ENCODE peak calls at places on chromosomes 2 and 18, in four cellular contexts. S is GM12878, R is HepG2, L is K562. T is an unnamed sample. For H3K4me1, the result is how much of the 10 kb centered on the place peaks cover.

GRCh38 chr18:5626130-5626880 is 82.5 kb upstream of the EPB41L3 start:
- DNase-seq in R (no peak), S (no peak), L (no peak), T (no peak)

GRCh38 chr2:200003444-200003843 is 48.1 kb downstream of the MAIP1 start:
- DNase-seq in S (no peak), R (no peak), L (no peak), T (no peak)

GRCh38 chr2:20661981-20662937 is 4.7 kb upstream of the GDF7 start:
- DNase-seq in R (no peak), L (no peak), S (no peak), T (no peak)

GRCh38 chr2:177322801-177323261 is 58.3 kb upstream of the NFE2L2 start:
- DNase-seq in L (no peak), S (no peak), R (no peak), T (peak)

GRCh38 chr2:64649626-64650025 is 4.1 kb downstream of the SERTAD2 start:
- DNase-seq in S (no peak), L (no peak), R (peak), T (no peak)

GRCh38 chr18:47251289-47252120 is at the start of gene SKOR2:
- DNase-seq in L (no peak), R (no peak), S (no peak), T (peak)

GRCh38 chr2:101766871-101767739 is 69.6 kb downstream of the MAP4K4 start:
- DNase-seq in L (no peak), R (peak), S (no peak), T (peak)

GRCh38 chr18:68418881-68419280 is 296.0 kb downstream of the TMX3 start:
- DNase-seq in L (no peak), S (no peak), R (no peak), T (no peak)

GRCh38 chr18:43869451-43870008 is 592.2 kb upstream of the SYT4 start:
- DNase-seq in S (no peak), R (no peak), L (no peak), T (no peak)

GRCh38 chr18:63788447-63789096 is 13.4 kb downstream of the SERPINB7 start:
- DNase-seq in R (no peak), S (no peak), L (no peak), T (no peak)

GRCh38 chr18:79816981-79817606 is 19.4 kb downstream of the KCNG2 start:
- DNase-seq in R (no peak), S (no peak), L (no peak), T (no peak)

GRCh38 chr18:27130029-27130428 is 55.1 kb downstream of the CHST9 start:
- DNase-seq in R (no peak), S (no peak), L (no peak), T (no peak)

GRCh38 chr2:215601990-215602721 is 166.3 kb upstream of the FN1 start:
- DNase-seq in R (no peak), L (no peak), S (no peak), T (no peak)

GRCh38 chr2:155062250-155062985 is 363.9 kb downstream of the KCNJ3 start:
- DNase-seq in R (peak), S (no peak), L (no peak), T (no peak)

GRCh38 chr2:149470046-149470445 is 117.5 kb downstream of the MMADHC start:
- DNase-seq in L (no peak), R (no peak), S (no peak), T (no peak)

GRCh38 chr18:51137051-51137729 is 60.3 kb downstream of the MEX3C start:
- DNase-seq in R (no peak), L (no peak), S (no peak), T (no peak)

GRCh38 chr18:45212186-45213039 is 402.9 kb upstream of the SLC14A2 start:
- DNase-seq in S (peak), L (peak), R (peak), T (peak)
- TF ChIP-seq POLR2AphosphoS5 in S (no peak), L (no peak), R (no peak), T (no peak)

GRCh38 chr2:159546039-159546438 is 70.3 kb downstream of the BAZ2B start:
- DNase-seq in R (no peak), L (no peak), S (no peak), T (no peak)

GRCh38 chr2:159549234-159549633 is 67.1 kb downstream of the BAZ2B start:
- DNase-seq in S (no peak), R (no peak), L (no peak), T (no peak)

GRCh38 chr2:159551811-159552210 is 64.5 kb downstream of the BAZ2B start:
- DNase-seq in S (no peak), R (no peak), L (no peak), T (no peak)

GRCh38 chr2:159545080-159545479 is 71.3 kb downstream of the BAZ2B start:
- DNase-seq in L (no peak), S (no peak), R (no peak), T (no peak)

DNA sequence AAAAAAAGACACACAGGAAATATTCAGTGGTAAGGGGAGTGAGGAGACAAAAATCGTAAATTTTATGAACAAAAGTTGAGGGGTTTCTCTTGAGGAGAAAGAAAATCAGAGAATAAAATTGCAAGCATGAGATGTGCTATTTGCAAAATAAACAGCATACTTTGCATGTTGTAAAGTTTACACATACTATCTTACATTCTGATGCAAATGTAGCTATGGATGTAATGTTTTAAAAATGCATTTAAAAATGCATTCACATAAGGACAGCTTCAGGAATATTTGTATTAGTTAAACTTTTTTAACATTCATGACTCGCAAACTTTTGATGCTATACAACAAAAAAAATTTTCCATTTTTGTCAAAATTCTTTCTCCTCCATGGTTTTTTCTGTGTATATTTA is 69.3 kb downstream of the BAZ2B start:
- DNase-seq in R (no peak), S (no peak), L (no peak), T (no peak)
- TF ChIP-seq JUNB in R (no peak), S (no peak), L (no peak), T (no peak)

DNA sequence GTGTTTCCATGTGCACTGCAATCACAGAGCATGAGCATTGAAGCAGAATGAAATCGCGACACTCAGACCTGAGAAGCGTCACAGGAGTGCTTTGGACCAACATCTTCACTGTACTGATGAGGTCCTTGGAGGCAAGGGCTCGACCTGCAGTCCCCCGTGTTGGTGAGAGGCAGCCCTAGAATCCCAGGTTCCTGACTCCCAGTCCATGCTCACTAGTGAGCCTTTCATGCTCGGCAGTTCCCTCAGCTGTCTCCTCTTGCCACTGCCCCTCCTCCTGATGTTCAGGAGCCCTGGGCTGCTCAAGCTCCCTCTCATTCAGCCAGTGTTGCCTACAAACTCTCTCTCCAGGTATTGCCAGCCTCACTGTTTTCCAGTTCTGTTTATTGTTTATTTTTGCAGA is 291.4 kb downstream of the DYSF start:
- DNase-seq in L (no peak), S (no peak), R (no peak), T (no peak)
- H3K4me1 ChIP-seq in L (half or more), S (under half), R (under half), T (under half)

GRCh38 chr2:26757873-26758789 is 6.0 kb upstream of the SLC35F6 start:
- DNase-seq in S (peak), R (peak), L (no peak), T (peak)
- TF ChIP-seq POLR2AphosphoS5 in S (no peak), R (no peak), L (peak), T (no peak)

GRCh38 chr2:224892574-224893204 is 149.6 kb downstream of the DOCK10 start:
- DNase-seq in S (no peak), R (no peak), L (no peak), T (peak)

GRCh38 chr2:224890407-224890806 is 151.9 kb downstream of the DOCK10 start:
- DNase-seq in R (no peak), L (no peak), S (no peak), T (no peak)

GRCh38 chr2:224893848-224894247 is 148.4 kb downstream of the DOCK10 start:
- DNase-seq in L (no peak), R (no peak), S (no peak), T (no peak)

GRCh38 chr2:224895377-224895776 is 146.9 kb downstream of the DOCK10 start:
- DNase-seq in R (no peak), L (no peak), S (no peak), T (no peak)

DNA sequence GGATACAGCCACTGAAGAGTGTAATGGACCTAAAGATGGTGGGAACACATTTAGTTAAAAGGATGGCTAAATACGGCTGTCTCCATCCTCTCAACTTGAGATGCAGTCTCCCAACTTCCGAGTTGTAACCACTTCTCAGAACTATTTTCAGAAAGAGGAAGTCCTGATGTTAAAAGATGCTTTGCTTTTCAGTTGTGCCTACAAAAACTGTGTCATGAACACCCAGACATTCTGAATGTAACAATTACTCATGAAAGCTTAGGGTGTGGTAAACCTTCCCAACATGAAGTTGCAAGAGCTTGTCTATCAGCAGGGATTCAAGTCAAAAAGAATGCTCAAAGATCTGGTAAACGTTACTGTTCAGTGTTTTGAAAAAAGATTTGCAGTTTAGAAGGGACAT is 147.9 kb downstream of the DOCK10 start:
- DNase-seq in R (no peak), L (no peak), S (peak), T (no peak)
- TF ChIP-seq JUNB in R (no peak), L (no peak), S (no peak), T (no peak)

GRCh38 chr2:183025993-183026392 is 12.3 kb downstream of the NCKAP1 start:
- DNase-seq in L (no peak), S (no peak), R (no peak), T (no peak)

GRCh38 chr2:183029219-183029618 is 9.0 kb downstream of the NCKAP1 start:
- DNase-seq in L (no peak), S (no peak), R (no peak), T (no peak)

GRCh38 chr2:183028108-183028507 is 10.1 kb downstream of the NCKAP1 start:
- DNase-seq in L (no peak), S (no peak), R (no peak), T (no peak)

GRCh38 chr2:183026424-183026823 is 11.8 kb downstream of the NCKAP1 start:
- DNase-seq in R (no peak), L (no peak), S (no peak), T (no peak)

GRCh38 chr2:183027443-183027842 is 10.8 kb downstream of the NCKAP1 start:
- DNase-seq in R (no peak), S (no peak), L (no peak), T (no peak)
- H3K4me1 ChIP-seq in R (under half), S (under half), L (under half), T (under half)

GRCh38 chr2:113175101-113175628 is 1.4 kb downstream of the PSD4 start:
- DNase-seq in L (no peak), R (no peak), S (peak), T (no peak)
- TF ChIP-seq POLR2AphosphoS5 in L (no peak), R (no peak), S (peak), T (no peak)

DNA sequence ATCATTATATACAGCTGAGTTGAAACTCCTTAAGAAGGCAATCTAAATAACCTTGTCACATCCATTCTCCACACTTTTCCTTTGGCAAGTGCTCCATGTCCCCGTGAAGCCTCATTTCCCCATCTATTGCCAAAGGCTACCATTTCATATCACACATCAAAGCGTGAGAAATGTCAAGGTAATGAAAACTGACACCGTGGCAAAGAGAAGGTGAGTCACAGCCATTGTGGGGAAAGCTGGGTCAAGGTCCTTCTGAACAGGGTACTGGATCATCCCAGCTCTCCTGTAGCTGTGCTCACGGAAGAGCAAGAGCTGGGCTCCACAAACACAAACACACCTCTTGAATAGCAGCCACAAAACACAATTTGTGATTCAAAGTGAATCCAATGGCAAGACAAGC is 58.2 kb upstream of the REG3G start:
- DNase-seq in S (no peak), R (peak), L (no peak), T (no peak)
- TF ChIP-seq JUNB in S (no peak), R (no peak), L (no peak), T (no peak)

T was measured in GM23338.